ENCODE peak calls at places on chromosomes 6 and 20, in eight cellular contexts. Q is astrocyte; O is aorta; A is upper lobe of right lung; N is GM23338; I is pancreas; U is CD4-positive, alpha-beta memory T cell; L is adrenal gland. J is an unnamed sample.

GRCh38 chr6:62492192-62492822 is 206.3 kb upstream of the KHDRBS2 start:
- DNase-seq in L (no peak), A (no peak), I (no peak), U (no peak), Q (no peak), O (peak), N (no peak), J (no peak)

GRCh38 chr6:49423817-49424216 is 39.2 kb downstream of the MMUT start:
- DNase-seq in L (no peak), N (peak), O (no peak), U (no peak), I (no peak), A (no peak), Q (no peak), J (no peak)

GRCh38 chr6:53306819-53307347 is 41.9 kb downstream of the ELOVL5 start:
- DNase-seq in N (no peak), Q (peak), A (no peak), I (no peak), L (no peak), U (no peak), O (no peak), J (no peak)

GRCh38 chr20:38198238-38198861 is 33.3 kb upstream of the TGM2 start:
- DNase-seq in U (no peak), N (no peak), I (no peak), L (no peak), A (no peak), O (peak), Q (peak), J (no peak)

GRCh38 chr6:116083052-116083451 is 17.6 kb upstream of the NT5DC1 start:
- DNase-seq in A (no peak), Q (no peak), L (no peak), N (no peak), O (no peak), U (no peak), I (no peak), J (no peak)

GRCh38 chr20:33540427-33540826 is 50.5 kb downstream of the CBFA2T2 start:
- DNase-seq in L (no peak), A (no peak), N (no peak), I (no peak), U (no peak), O (no peak), Q (no peak), J (no peak)

GRCh38 chr6:53771780-53772624 is 22.8 kb upstream of the LRRC1 start:
- DNase-seq in I (no peak), A (no peak), Q (peak), O (no peak), U (no peak), N (no peak), L (no peak), J (no peak)

GRCh38 chr20:32632461-32633354 is 41.0 kb downstream of the C20orf203 start:
- DNase-seq in U (no peak), N (no peak), L (no peak), Q (no peak), O (no peak), A (no peak), I (no peak), J (no peak)

GRCh38 chr6:57182017-57182432 is 9.9 kb downstream of the BAG2 start:
- DNase-seq in O (no peak), L (no peak), U (no peak), I (no peak), A (no peak), N (no peak), Q (no peak), J (no peak)

GRCh38 chr6:41798901-41799300 is 11.4 kb downstream of the TOMM6 start:
- DNase-seq in L (no peak), N (no peak), O (no peak), U (no peak), I (no peak), Q (no peak), A (no peak), J (no peak)

GRCh38 chr6:50147371-50147770 is 97.6 kb upstream of the DEFB112 start:
- DNase-seq in O (no peak), U (no peak), I (no peak), L (no peak), Q (no peak), A (no peak), N (no peak), J (no peak)

GRCh38 chr20:43564455-43564854 is 5.6 kb downstream of the SGK2 start:
- DNase-seq in I (no peak), L (no peak), A (no peak), Q (no peak), U (no peak), N (no peak), O (no peak), J (no peak)

GRCh38 chr6:42460892-42461291 is 9.2 kb upstream of the TRERF1 start:
- DNase-seq in Q (peak), N (no peak), L (no peak), O (no peak), A (no peak), I (no peak), U (no peak), J (no peak)

DNA sequence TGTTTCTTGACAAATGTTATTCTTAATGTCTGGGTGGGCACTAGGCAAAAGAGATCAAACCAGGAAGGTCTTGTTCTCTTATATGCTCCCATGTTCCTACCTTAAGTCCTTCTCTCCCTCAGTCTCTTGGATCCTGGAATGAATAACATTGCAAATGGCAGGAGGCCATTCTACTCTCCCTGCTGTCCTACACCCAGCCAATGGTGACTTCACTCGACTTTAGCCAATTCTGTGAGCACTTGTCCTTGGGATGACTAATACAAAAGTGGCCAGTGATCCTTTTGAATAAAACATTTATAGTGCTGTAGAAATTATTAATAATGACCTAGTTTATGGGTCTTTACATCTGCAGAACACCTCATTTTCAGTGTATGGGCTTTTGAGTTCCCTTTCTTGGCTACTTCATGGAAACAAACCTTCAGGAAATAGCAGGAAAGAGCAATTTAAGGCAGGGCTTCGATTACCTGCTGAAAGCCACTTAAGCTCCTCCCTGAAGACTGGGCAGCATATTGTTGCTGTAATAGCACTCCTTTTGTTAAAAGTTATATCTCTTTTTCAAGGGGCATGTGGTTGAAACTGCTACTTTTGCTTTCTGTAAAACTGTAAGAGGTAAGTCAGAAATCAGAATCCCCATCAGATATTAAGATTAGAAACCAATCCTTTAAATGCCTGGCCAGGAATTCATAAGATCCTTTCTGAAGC is 10.5 kb downstream of the OTOR start:
- DNase-seq in N (no peak), U (no peak), O (no peak), A (no peak), L (peak), I (no peak), Q (no peak), J (no peak)
- H3K4me3 ChIP-seq in N (no peak), U (no peak), O (no peak), A (no peak), L (no peak), I (no peak), Q (no peak), J (no peak)

DNA sequence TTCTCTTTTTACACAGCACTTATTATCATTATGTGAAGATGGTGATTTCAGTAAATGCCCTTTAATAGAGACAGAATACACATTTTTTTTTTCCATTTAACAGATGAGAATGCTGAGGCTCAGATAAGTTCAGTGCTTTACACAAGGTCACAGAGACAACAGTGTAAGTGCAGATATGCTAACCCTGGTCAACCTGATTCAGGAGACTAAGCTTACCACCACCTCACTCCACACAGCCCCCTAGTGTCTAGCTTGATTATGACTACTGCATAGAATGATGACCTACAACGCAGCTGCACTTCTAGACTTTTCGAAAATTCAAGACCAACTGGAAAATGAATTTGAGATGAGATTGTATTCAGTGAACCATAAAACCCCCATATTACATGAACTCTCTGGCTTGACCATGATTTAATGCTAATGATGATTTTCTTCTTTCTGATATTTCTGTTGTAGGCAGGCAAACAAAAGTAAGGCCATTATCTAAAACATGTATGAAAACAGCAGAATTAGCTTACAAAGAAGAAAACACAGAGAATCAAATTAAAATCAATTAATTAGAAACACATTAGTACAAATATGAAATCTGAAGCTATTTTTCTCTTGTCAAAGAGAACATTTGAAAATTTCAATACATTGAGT is 212.1 kb upstream of the PHACTR1 start:
- DNase-seq in A (no peak), I (peak), L (no peak), O (no peak), Q (no peak), N (peak), U (no peak), J (no peak)
- H3K4me3 ChIP-seq in A (no peak), I (no peak), L (no peak), O (no peak), Q (no peak), N (no peak), U (no peak), J (no peak)

GRCh38 chr6:100163035-100163434 is 169.0 kb upstream of the MCHR2 start:
- DNase-seq in A (no peak), Q (no peak), I (no peak), O (no peak), L (no peak), U (no peak), N (peak), J (no peak)
- H3K4me3 ChIP-seq in A (no peak), Q (no peak), I (no peak), O (no peak), L (no peak), U (no peak), N (peak), J (no peak)

DNA sequence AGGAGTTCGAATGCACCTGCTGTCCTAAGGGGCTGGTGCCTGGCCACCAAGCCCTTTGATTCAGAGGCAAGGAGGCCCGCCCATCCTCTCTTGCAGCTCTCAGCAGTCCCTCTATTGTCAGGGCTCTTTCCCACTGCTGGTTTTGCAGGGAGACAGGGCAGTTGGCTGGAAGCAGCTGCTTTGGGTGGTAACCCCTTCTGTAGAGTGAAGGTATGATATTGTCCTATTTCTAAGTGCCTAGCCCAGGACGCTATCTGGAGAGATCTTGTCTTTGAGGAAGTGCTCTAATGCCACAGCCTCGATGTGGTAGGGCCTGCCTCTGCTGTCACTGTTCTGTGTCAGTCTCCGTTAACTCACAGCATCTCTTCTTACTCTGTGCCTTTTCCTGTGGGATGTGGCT is 5.6 kb downstream of the PLCG1 start:
- DNase-seq in U (peak), A (peak), N (no peak), I (no peak), O (peak), L (no peak), Q (no peak), J (no peak)
- H3K4me3 ChIP-seq in U (no peak), A (no peak), N (no peak), I (no peak), O (no peak), L (no peak), Q (no peak), J (peak)

DNA sequence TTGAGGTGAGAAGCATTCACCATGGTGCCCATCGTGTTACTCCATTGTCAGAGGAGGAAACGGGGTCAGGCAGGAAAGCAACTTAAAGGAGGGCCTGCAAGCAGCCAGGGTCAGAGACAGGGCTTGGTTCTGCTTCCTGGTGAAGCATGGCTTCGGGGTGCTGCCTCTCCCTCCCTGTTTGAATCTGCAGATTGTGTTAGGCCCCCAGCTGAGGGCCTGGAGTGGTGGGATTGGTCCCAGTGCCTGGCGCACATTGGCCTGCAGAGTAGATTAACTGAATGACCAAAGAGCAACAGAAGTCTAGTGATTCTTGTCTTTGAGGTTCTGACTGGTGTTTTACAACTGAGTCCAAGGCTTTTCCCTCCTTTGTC is 4.0 kb downstream of the SOX12 start:
- DNase-seq in L (no peak), U (no peak), N (no peak), I (no peak), O (peak), A (no peak), Q (no peak), J (no peak)
- H3K4me3 ChIP-seq in L (no peak), U (no peak), N (peak), I (no peak), O (no peak), A (no peak), Q (no peak), J (no peak)

GRCh38 chr6:36757206-36757605 is 59.6 kb downstream of the RAB44 start:
- DNase-seq in A (no peak), L (no peak), O (no peak), N (no peak), U (peak), I (no peak), Q (no peak), J (no peak)
- H3K4me3 ChIP-seq in A (no peak), L (no peak), O (no peak), N (no peak), U (no peak), I (no peak), Q (no peak), J (no peak)

GRCh38 chr20:52103911-52104545 is 87.6 kb downstream of the ZFP64 start:
- DNase-seq in Q (peak), L (no peak), I (no peak), U (no peak), N (peak), A (peak), O (no peak), J (no peak)

GRCh38 chr20:52103469-52103910 is 88.1 kb downstream of the ZFP64 start:
- DNase-seq in I (no peak), O (no peak), L (no peak), N (peak), Q (peak), U (no peak), A (peak), J (no peak)

GRCh38 chr20:52105573-52106422 is 85.8 kb downstream of the ZFP64 start:
- DNase-seq in Q (peak), A (no peak), L (no peak), I (no peak), N (peak), U (no peak), O (no peak), J (no peak)

GRCh38 chr20:52104546-52105044 is 87.0 kb downstream of the ZFP64 start:
- DNase-seq in O (no peak), I (no peak), L (no peak), Q (peak), A (no peak), N (peak), U (no peak), J (no peak)

GRCh38 chr20:52105045-52105572 is 86.5 kb downstream of the ZFP64 start:
- DNase-seq in N (peak), O (no peak), I (no peak), U (no peak), Q (peak), L (peak), A (peak), J (no peak)
- H3K4me3 ChIP-seq in N (peak), O (peak), I (peak), U (no peak), Q (peak), L (no peak), A (peak), J (peak)

J was measured in lower lobe of right lung.